ENCODE peak calls at places on chromosome 20, in nine cellular contexts. E is CD8-positive, alpha-beta T cell; C is left ventricle myocardium superior; K is activated CD8-positive, alpha-beta T cell treated with anti-CD3 and anti-CD28 coated beads for 36 hours; D is AG04450; G is dorsolateral prefrontal cortex; Y is anterior cingulate cortex; S is activated CD4-positive, CD25-positive, alpha-beta regulatory T cell; Z is AG10803. J is an unnamed sample.

GRCh38 chr20:51042064-51042463 is 19.2 kb upstream of the KCNG1 start:
- DNase-seq in C (no peak), G (no peak), S (no peak), Y (no peak), Z (no peak), E (no peak), D (no peak), K (no peak), J (no peak)

GRCh38 chr20:49276895-49277785 is 717 bp downstream of the ZNFX1 start:
- DNase-seq in C (peak), Z (no peak), S (peak), G (peak), E (peak), K (peak), D (no peak), Y (no peak), J (peak)

GRCh38 chr20:25247100-25247665 is 702 bp upstream of the PYGB start:
- DNase-seq in E (no peak), G (peak), C (peak), S (no peak), D (no peak), Z (peak), K (peak), Y (no peak), J (peak)

GRCh38 chr20:3172126-3172932 is 1.0 kb downstream of the LZTS3 start:
- DNase-seq in S (no peak), Y (no peak), D (no peak), E (no peak), K (no peak), C (no peak), G (no peak), Z (no peak), J (no peak)

GRCh38 chr20:34055290-34055689 is 56.8 kb downstream of the EIF2S2 start:
- DNase-seq in K (no peak), E (no peak), D (no peak), C (no peak), Y (no peak), S (no peak), G (no peak), Z (no peak), J (no peak)

GRCh38 chr20:3672864-3673550 is 8.8 kb downstream of the ADAM33 start:
- DNase-seq in D (no peak), S (no peak), G (no peak), Y (no peak), C (peak), Z (no peak), E (no peak), K (peak), J (no peak)

GRCh38 chr20:58378056-58378455 is 11.0 kb upstream of the VAPB start:
- DNase-seq in G (no peak), C (no peak), D (no peak), K (no peak), Z (no peak), Y (no peak), S (no peak), E (no peak), J (no peak)

GRCh38 chr20:24785141-24785924 is 163.7 kb upstream of the CST7 start:
- DNase-seq in C (peak), D (no peak), Z (peak), Y (no peak), E (no peak), S (no peak), K (no peak), G (no peak), J (no peak)